ENCODE peak calls at places on chromosomes 12 and 14, in nine cellular contexts. One of them, this sample, is unnamed.

GRCh38 chr14:35140718-35141581 is 18.6 kb downstream of the PRORP start:
- DNase-seq in GDM1: no peak
- DNase-seq in sciatic nerve: no peak
- DNase-seq in nephron progenitor cell: no peak
- DNase-seq in endothelial cell: no peak
- DNase-seq in tibial nerve: no peak
- DNase-seq in ovary: no peak
- DNase-seq in iris pigment epithelial cell: no peak
- DNase-seq in amygdala: no peak
- DNase-seq in this sample: peak

GRCh38 chr12:12684375-12685106 is 11.4 kb downstream of the GPR19 start:
- DNase-seq in GDM1: no peak
- DNase-seq in sciatic nerve: no peak
- DNase-seq in nephron progenitor cell: peak
- DNase-seq in endothelial cell: peak
- DNase-seq in tibial nerve: peak
- DNase-seq in ovary: no peak
- DNase-seq in iris pigment epithelial cell: peak
- DNase-seq in amygdala: peak
- DNase-seq in this sample: peak

GRCh38 chr12:121955258-121956040 is 37.1 kb downstream of the CFAP251 start:
- DNase-seq in GDM1: no peak
- DNase-seq in sciatic nerve: no peak
- DNase-seq in nephron progenitor cell: no peak
- DNase-seq in endothelial cell: no peak
- DNase-seq in tibial nerve: no peak
- DNase-seq in ovary: no peak
- DNase-seq in iris pigment epithelial cell: peak
- DNase-seq in amygdala: no peak
- DNase-seq in this sample: peak

GRCh38 chr12:53207042-53207441 is at the start of gene ITGB7:
- DNase-seq in GDM1: no peak
- DNase-seq in sciatic nerve: peak
- DNase-seq in nephron progenitor cell: no peak
- DNase-seq in endothelial cell: no peak
- DNase-seq in tibial nerve: no peak
- DNase-seq in ovary: no peak
- DNase-seq in iris pigment epithelial cell: no peak
- DNase-seq in amygdala: no peak
- DNase-seq in this sample: peak

GRCh38 chr12:4148418-4149056 is 125.0 kb upstream of the CCND2 start:
- DNase-seq in GDM1: peak
- DNase-seq in sciatic nerve: peak
- DNase-seq in nephron progenitor cell: no peak
- DNase-seq in endothelial cell: no peak
- DNase-seq in tibial nerve: peak
- DNase-seq in ovary: no peak
- DNase-seq in iris pigment epithelial cell: no peak
- DNase-seq in amygdala: peak
- DNase-seq in this sample: peak

GRCh38 chr14:58697927-58698641 is 60.3 kb downstream of the DACT1 start:
- DNase-seq in GDM1: no peak
- DNase-seq in sciatic nerve: no peak
- DNase-seq in nephron progenitor cell: no peak
- DNase-seq in endothelial cell: no peak
- DNase-seq in tibial nerve: no peak
- DNase-seq in ovary: no peak
- DNase-seq in iris pigment epithelial cell: no peak
- DNase-seq in amygdala: no peak
- DNase-seq in this sample: no peak

GRCh38 chr12:62933871-62934798 is 815 bp downstream of the PPM1H start:
- DNase-seq in GDM1: peak
- DNase-seq in sciatic nerve: peak
- DNase-seq in nephron progenitor cell: peak
- DNase-seq in endothelial cell: peak
- DNase-seq in tibial nerve: no peak
- DNase-seq in ovary: no peak
- DNase-seq in iris pigment epithelial cell: peak
- DNase-seq in amygdala: peak
- DNase-seq in this sample: no peak

GRCh38 chr12:102685172-102685571 is 204.8 kb upstream of the IGF1 start:
- DNase-seq in GDM1: no peak
- DNase-seq in sciatic nerve: no peak
- DNase-seq in nephron progenitor cell: no peak
- DNase-seq in endothelial cell: no peak
- DNase-seq in tibial nerve: no peak
- DNase-seq in ovary: no peak
- DNase-seq in iris pigment epithelial cell: no peak
- DNase-seq in amygdala: no peak
- DNase-seq in this sample: no peak

GRCh38 chr14:66601932-66602578 is 94.1 kb downstream of the GPHN start:
- DNase-seq in GDM1: no peak
- DNase-seq in sciatic nerve: no peak
- DNase-seq in nephron progenitor cell: no peak
- DNase-seq in endothelial cell: no peak
- DNase-seq in tibial nerve: no peak
- DNase-seq in ovary: no peak
- DNase-seq in iris pigment epithelial cell: no peak
- DNase-seq in amygdala: no peak
- DNase-seq in this sample: no peak

GRCh38 chr12:109873653-109874052 is 6.7 kb downstream of the GLTP start:
- DNase-seq in GDM1: no peak
- DNase-seq in sciatic nerve: no peak
- DNase-seq in nephron progenitor cell: no peak
- DNase-seq in endothelial cell: no peak
- DNase-seq in tibial nerve: no peak
- DNase-seq in ovary: no peak
- DNase-seq in iris pigment epithelial cell: peak
- DNase-seq in amygdala: no peak
- DNase-seq in this sample: peak

GRCh38 chr14:95305940-95306339 is 13.8 kb downstream of the CLMN start:
- DNase-seq in GDM1: no peak
- DNase-seq in sciatic nerve: no peak
- DNase-seq in nephron progenitor cell: no peak
- DNase-seq in endothelial cell: no peak
- DNase-seq in tibial nerve: no peak
- DNase-seq in ovary: no peak
- DNase-seq in iris pigment epithelial cell: no peak
- DNase-seq in amygdala: no peak
- DNase-seq in this sample: no peak

GRCh38 chr12:124264089-124264795 is 30.7 kb upstream of the RFLNA start:
- DNase-seq in GDM1: no peak
- DNase-seq in sciatic nerve: no peak
- DNase-seq in nephron progenitor cell: no peak
- DNase-seq in endothelial cell: no peak
- DNase-seq in tibial nerve: no peak
- DNase-seq in ovary: no peak
- DNase-seq in iris pigment epithelial cell: no peak
- DNase-seq in amygdala: no peak
- DNase-seq in this sample: peak

GRCh38 chr12:67818379-67819001 is 169.9 kb downstream of the DYRK2 start:
- DNase-seq in GDM1: no peak
- DNase-seq in sciatic nerve: no peak
- DNase-seq in nephron progenitor cell: no peak
- DNase-seq in endothelial cell: no peak
- DNase-seq in tibial nerve: no peak
- DNase-seq in ovary: no peak
- DNase-seq in iris pigment epithelial cell: no peak
- DNase-seq in amygdala: no peak
- DNase-seq in this sample: no peak

GRCh38 chr12:95790025-95790911 is at the start of gene NTN4:
- DNase-seq in GDM1: no peak
- DNase-seq in sciatic nerve: peak
- DNase-seq in nephron progenitor cell: peak
- DNase-seq in endothelial cell: peak
- DNase-seq in tibial nerve: peak
- DNase-seq in ovary: peak
- DNase-seq in iris pigment epithelial cell: no peak
- DNase-seq in amygdala: no peak
- DNase-seq in this sample: no peak

GRCh38 chr12:71128191-71128590 is 29.6 kb downstream of the TSPAN8 start:
- DNase-seq in GDM1: no peak
- DNase-seq in sciatic nerve: no peak
- DNase-seq in nephron progenitor cell: no peak
- DNase-seq in endothelial cell: no peak
- DNase-seq in tibial nerve: peak
- DNase-seq in ovary: no peak
- DNase-seq in iris pigment epithelial cell: no peak
- DNase-seq in amygdala: no peak
- DNase-seq in this sample: no peak

GRCh38 chr14:74134484-74134883 is 49.7 kb downstream of the LIN52 start:
- DNase-seq in GDM1: no peak
- DNase-seq in sciatic nerve: no peak
- DNase-seq in nephron progenitor cell: no peak
- DNase-seq in endothelial cell: no peak
- DNase-seq in tibial nerve: no peak
- DNase-seq in ovary: no peak
- DNase-seq in iris pigment epithelial cell: no peak
- DNase-seq in amygdala: no peak
- DNase-seq in this sample: no peak

GRCh38 chr12:6961695-6962284 is 8.7 kb downstream of the PHB2 start:
- DNase-seq in GDM1: no peak
- DNase-seq in sciatic nerve: peak
- DNase-seq in nephron progenitor cell: peak
- DNase-seq in endothelial cell: peak
- DNase-seq in tibial nerve: no peak
- DNase-seq in ovary: peak
- DNase-seq in iris pigment epithelial cell: peak
- DNase-seq in amygdala: peak
- DNase-seq in this sample: peak

GRCh38 chr14:96578619-96579018 is 76.4 kb downstream of the PAPOLA start:
- DNase-seq in GDM1: no peak
- DNase-seq in sciatic nerve: no peak
- DNase-seq in nephron progenitor cell: no peak
- DNase-seq in endothelial cell: no peak
- DNase-seq in tibial nerve: no peak
- DNase-seq in ovary: no peak
- DNase-seq in iris pigment epithelial cell: no peak
- DNase-seq in amygdala: no peak
- DNase-seq in this sample: no peak

GRCh38 chr12:110627500-110628195 is 13.7 kb downstream of the TCTN1 start:
- DNase-seq in GDM1: no peak
- DNase-seq in sciatic nerve: no peak
- DNase-seq in nephron progenitor cell: no peak
- DNase-seq in endothelial cell: no peak
- DNase-seq in tibial nerve: no peak
- DNase-seq in ovary: no peak
- DNase-seq in iris pigment epithelial cell: no peak
- DNase-seq in amygdala: no peak
- DNase-seq in this sample: peak

GRCh38 chr14:52117433-52117832 is 48.6 kb upstream of the NID2 start:
- DNase-seq in GDM1: no peak
- DNase-seq in sciatic nerve: no peak
- DNase-seq in nephron progenitor cell: no peak
- DNase-seq in endothelial cell: no peak
- DNase-seq in tibial nerve: no peak
- DNase-seq in ovary: no peak
- DNase-seq in iris pigment epithelial cell: peak
- DNase-seq in amygdala: no peak
- DNase-seq in this sample: no peak

GRCh38 chr14:93002049-93002448 is 79.1 kb downstream of the CHGA start:
- DNase-seq in GDM1: no peak
- DNase-seq in sciatic nerve: no peak
- DNase-seq in nephron progenitor cell: no peak
- DNase-seq in endothelial cell: no peak
- DNase-seq in tibial nerve: no peak
- DNase-seq in ovary: no peak
- DNase-seq in iris pigment epithelial cell: no peak
- DNase-seq in amygdala: no peak
- DNase-seq in this sample: no peak

GRCh38 chr14:55747186-55747585 is 167.2 kb downstream of the KTN1 start:
- DNase-seq in GDM1: no peak
- DNase-seq in sciatic nerve: no peak
- DNase-seq in nephron progenitor cell: no peak
- DNase-seq in endothelial cell: no peak
- DNase-seq in tibial nerve: no peak
- DNase-seq in ovary: no peak
- DNase-seq in iris pigment epithelial cell: no peak
- DNase-seq in amygdala: no peak
- DNase-seq in this sample: no peak

GRCh38 chr12:87603727-87604126 is 425.5 kb downstream of the C12orf50 start:
- DNase-seq in GDM1: no peak
- DNase-seq in sciatic nerve: no peak
- DNase-seq in nephron progenitor cell: no peak
- DNase-seq in endothelial cell: no peak
- DNase-seq in tibial nerve: no peak
- DNase-seq in ovary: no peak
- DNase-seq in iris pigment epithelial cell: peak
- DNase-seq in amygdala: no peak
- DNase-seq in this sample: no peak

GRCh38 chr12:127556487-127556886 is 710.5 kb upstream of the TMEM132C start:
- DNase-seq in GDM1: no peak
- DNase-seq in sciatic nerve: no peak
- DNase-seq in nephron progenitor cell: no peak
- DNase-seq in endothelial cell: no peak
- DNase-seq in tibial nerve: no peak
- DNase-seq in ovary: no peak
- DNase-seq in iris pigment epithelial cell: no peak
- DNase-seq in amygdala: no peak
- DNase-seq in this sample: peak

GRCh38 chr14:37201724-37202123 is 4.0 kb downstream of the MIPOL1 start:
- DNase-seq in GDM1: no peak
- DNase-seq in sciatic nerve: no peak
- DNase-seq in nephron progenitor cell: no peak
- DNase-seq in endothelial cell: no peak
- DNase-seq in tibial nerve: no peak
- DNase-seq in ovary: no peak
- DNase-seq in iris pigment epithelial cell: no peak
- DNase-seq in amygdala: no peak
- DNase-seq in this sample: no peak

GRCh38 chr14:90903101-90903500 is 86.9 kb upstream of the TTC7B start:
- DNase-seq in GDM1: peak
- DNase-seq in sciatic nerve: no peak
- DNase-seq in nephron progenitor cell: peak
- DNase-seq in endothelial cell: peak
- DNase-seq in tibial nerve: peak
- DNase-seq in ovary: peak
- DNase-seq in iris pigment epithelial cell: peak
- DNase-seq in amygdala: peak
- DNase-seq in this sample: peak

GRCh38 chr14:69539631-69540410 is 34.9 kb downstream of the CCDC177 start:
- DNase-seq in GDM1: no peak
- DNase-seq in sciatic nerve: no peak
- DNase-seq in nephron progenitor cell: no peak
- DNase-seq in endothelial cell: no peak
- DNase-seq in tibial nerve: peak
- DNase-seq in ovary: no peak
- DNase-seq in iris pigment epithelial cell: peak
- DNase-seq in amygdala: no peak
- DNase-seq in this sample: peak

GRCh38 chr12:12265571-12266388 is 1.1 kb downstream of the LRP6 start:
- DNase-seq in GDM1: no peak
- DNase-seq in sciatic nerve: no peak
- DNase-seq in nephron progenitor cell: no peak
- DNase-seq in endothelial cell: no peak
- DNase-seq in tibial nerve: no peak
- DNase-seq in ovary: no peak
- DNase-seq in iris pigment epithelial cell: peak
- DNase-seq in amygdala: no peak
- DNase-seq in this sample: no peak

GRCh38 chr12:20963762-20964161 is 153.3 kb downstream of the SLCO1B3 start:
- DNase-seq in GDM1: no peak
- DNase-seq in sciatic nerve: no peak
- DNase-seq in nephron progenitor cell: no peak
- DNase-seq in endothelial cell: no peak
- DNase-seq in tibial nerve: no peak
- DNase-seq in ovary: no peak
- DNase-seq in iris pigment epithelial cell: no peak
- DNase-seq in amygdala: no peak
- DNase-seq in this sample: no peak

GRCh38 chr12:126874427-126875026 is 1392.4 kb upstream of the TMEM132C start:
- DNase-seq in GDM1: peak
- DNase-seq in sciatic nerve: peak
- DNase-seq in nephron progenitor cell: peak
- DNase-seq in endothelial cell: peak
- DNase-seq in tibial nerve: peak
- DNase-seq in ovary: peak
- DNase-seq in iris pigment epithelial cell: peak
- DNase-seq in amygdala: peak
- DNase-seq in this sample: peak

GRCh38 chr14:91350813-91351507 is 66.7 kb downstream of the CCDC88C start:
- DNase-seq in GDM1: no peak
- DNase-seq in sciatic nerve: no peak
- DNase-seq in nephron progenitor cell: no peak
- DNase-seq in endothelial cell: no peak
- DNase-seq in tibial nerve: no peak
- DNase-seq in ovary: no peak
- DNase-seq in iris pigment epithelial cell: no peak
- DNase-seq in amygdala: no peak
- DNase-seq in this sample: peak

This sample was measured in MV-4-11.